ENCODE peak calls at places on chromosomes 13 and 19, in ten cellular contexts. I is psoas muscle; V is aorta; O is left lung; E is body of pancreas; C is lower lobe of right lung; U is CD8-positive, alpha-beta T cell; W is GM23338; D is HepG2; S is heart right ventricle. F is an unnamed sample. For H3K4me1 and H3K27me3, the result is how much of the 10 kb centered on the place peaks cover.

GRCh38 chr13:42709276-42709675 is 72.1 kb upstream of the FAM216B start:
- ATAC-seq in I (no peak), V (no peak), O (no peak), E (no peak), C (no peak), U (no peak), W (no peak), D (no peak), S (no peak), F (no peak)

GRCh38 chr13:78595819-78596700 is 7.3 kb downstream of the POU4F1 start:
- ATAC-seq in I (peak), V (no peak), O (peak), E (no peak), C (no peak), U (no peak), W (peak), D (peak), S (no peak), F (no peak)

GRCh38 chr13:50617134-50617721 is 226.3 kb downstream of the DLEU7 start:
- ATAC-seq in I (no peak), V (no peak), O (peak), E (no peak), C (no peak), U (no peak), W (peak), D (no peak), S (no peak), F (no peak)

GRCh38 chr13:79222427-79223205 is 183.4 kb downstream of the RBM26 start:
- ATAC-seq in I (no peak), V (no peak), O (no peak), E (no peak), C (no peak), U (no peak), W (no peak), D (no peak), S (no peak), F (no peak)

GRCh38 chr19:38735257-38735686 is 9.0 kb downstream of the CAPN12 start:
- ATAC-seq in I (no peak), V (peak), O (no peak), E (no peak), C (no peak), U (peak), W (peak), D (peak), S (no peak), F (no peak)

GRCh38 chr19:48405850-48406249 is 12.4 kb downstream of the GRIN2D start:
- ATAC-seq in I (no peak), V (no peak), O (no peak), E (no peak), C (no peak), U (no peak), W (no peak), D (no peak), S (no peak), F (no peak)

GRCh38 chr19:33316521-33317284 is 14.4 kb upstream of the CEBPA start:
- ATAC-seq in I (peak), V (no peak), O (no peak), E (no peak), C (no peak), U (no peak), W (no peak), D (peak), S (no peak), F (no peak)

GRCh38 chr19:54152878-54153524 is 6.5 kb downstream of the LENG1 start:
- ATAC-seq in I (peak), V (no peak), O (no peak), E (no peak), C (no peak), U (no peak), W (no peak), D (no peak), S (no peak), F (peak)

GRCh38 chr19:40802300-40803169 is 3.5 kb downstream of the EGLN2 start:
- ATAC-seq in I (no peak), V (no peak), O (peak), E (no peak), C (no peak), U (no peak), W (no peak), D (no peak), S (peak), F (peak)

GRCh38 chr13:52669677-52670076 is 17.0 kb downstream of the SUGT1 start:
- ATAC-seq in I (no peak), V (no peak), O (no peak), E (no peak), C (no peak), U (no peak), W (no peak), D (no peak), S (no peak), F (no peak)

GRCh38 chr19:8017808-8018207 is 12.4 kb upstream of the ELAVL1 start:
- ATAC-seq in I (no peak), V (no peak), O (peak), E (no peak), C (peak), U (peak), W (peak), D (peak), S (no peak), F (no peak)

GRCh38 chr19:7635670-7636069 is 1.2 kb upstream of the STXBP2 start:
- ATAC-seq in I (no peak), V (no peak), O (no peak), E (no peak), C (no peak), U (no peak), W (no peak), D (no peak), S (no peak), F (no peak)

GRCh38 chr19:10766049-10766623 is 48.3 kb downstream of the DNM2 start:
- ATAC-seq in I (peak), V (no peak), O (peak), E (no peak), C (peak), U (no peak), W (no peak), D (no peak), S (no peak), F (no peak)

GRCh38 chr13:29954082-29955043 is 103.9 kb upstream of the UBL3 start:
- ATAC-seq in I (no peak), V (no peak), O (peak), E (no peak), C (peak), U (peak), W (no peak), D (peak), S (no peak), F (no peak)

GRCh38 chr19:45939792-45940514 is 25.4 kb upstream of the NANOS2 start:
- ATAC-seq in I (no peak), V (no peak), O (peak), E (no peak), C (no peak), U (no peak), W (peak), D (no peak), S (no peak), F (no peak)

GRCh38 chr19:13020002-13020414 is 24.7 kb downstream of the NFIX start:
- ATAC-seq in I (no peak), V (no peak), O (no peak), E (no peak), C (no peak), U (no peak), W (peak), D (no peak), S (no peak), F (no peak)

GRCh38 chr19:41320185-41320518 is 10.2 kb downstream of the CCDC97 start:
- ATAC-seq in I (no peak), V (no peak), O (no peak), E (no peak), C (no peak), U (no peak), W (no peak), D (no peak), S (no peak), F (no peak)

GRCh38 chr13:48561461-48562224 is 28.8 kb upstream of the RCBTB2 start:
- ATAC-seq in I (no peak), V (no peak), O (peak), E (no peak), C (no peak), U (peak), W (no peak), D (no peak), S (no peak), F (no peak)

GRCh38 chr13:41356788-41357187 is 45.7 kb downstream of the NAA16 start:
- ATAC-seq in I (no peak), V (no peak), O (no peak), E (no peak), C (no peak), U (peak), W (no peak), D (no peak), S (no peak), F (no peak)

GRCh38 chr19:48624067-48624594 is 4.8 kb downstream of the SPHK2 start:
- ATAC-seq in I (peak), V (peak), O (peak), E (peak), C (peak), U (peak), W (peak), D (peak), S (peak), F (peak)

GRCh38 chr13:64052526-64052925 is 2636.9 kb upstream of the PCDH20 start:
- ATAC-seq in I (no peak), V (no peak), O (no peak), E (no peak), C (no peak), U (no peak), W (no peak), D (peak), S (no peak), F (no peak)

GRCh38 chr13:77544365-77544764 is 8.9 kb downstream of the SCEL start:
- ATAC-seq in I (no peak), V (peak), O (peak), E (peak), C (peak), U (no peak), W (no peak), D (no peak), S (peak), F (peak)

GRCh38 chr13:30722361-30722760 is 13.0 kb upstream of the ALOX5AP start:
- ATAC-seq in I (no peak), V (no peak), O (no peak), E (no peak), C (no peak), U (no peak), W (no peak), D (no peak), S (no peak), F (no peak)

GRCh38 chr13:95256086-95256485 is 45.2 kb downstream of the ABCC4 start:
- ATAC-seq in I (peak), V (no peak), O (peak), E (peak), C (peak), U (no peak), W (no peak), D (no peak), S (no peak), F (no peak)

GRCh38 chr19:9848060-9848459 is 12.9 kb downstream of the PIN1 start:
- ATAC-seq in I (no peak), V (no peak), O (no peak), E (no peak), C (no peak), U (peak), W (peak), D (peak), S (no peak), F (no peak)

GRCh38 chr19:46080561-46080960 is 39.8 kb upstream of the IGFL4 start:
- ATAC-seq in I (no peak), V (no peak), O (peak), E (no peak), C (no peak), U (no peak), W (no peak), D (no peak), S (no peak), F (no peak)

GRCh38 chr13:50724438-50724837 is 119.1 kb downstream of the DLEU7 start:
- ATAC-seq in I (no peak), V (no peak), O (no peak), E (no peak), C (no peak), U (no peak), W (no peak), D (no peak), S (no peak), F (no peak)

GRCh38 chr13:66612983-66613382 is 617.2 kb downstream of the PCDH9 start:
- ATAC-seq in I (no peak), V (no peak), O (no peak), E (no peak), C (no peak), U (no peak), W (no peak), D (no peak), S (no peak), F (no peak)

GRCh38 chr13:109160887-109161669 is 531.7 kb downstream of the MYO16 start:
- ATAC-seq in I (no peak), V (no peak), O (no peak), E (no peak), C (no peak), U (no peak), W (no peak), D (no peak), S (no peak), F (no peak)

GRCh38 chr19:35902870-35903475 is 644 bp downstream of the HCST start:
- ATAC-seq in I (no peak), V (no peak), O (no peak), E (no peak), C (no peak), U (no peak), W (no peak), D (no peak), S (no peak), F (no peak)

GRCh38 chr19:18450021-18450933 is 12.3 kb upstream of the ISYNA1 start:
- ATAC-seq in I (peak), V (no peak), O (no peak), E (no peak), C (peak), U (no peak), W (no peak), D (no peak), S (no peak), F (no peak)

GRCh38 chr13:79226250-79226649 is 179.8 kb downstream of the RBM26 start:
- ATAC-seq in I (no peak), V (no peak), O (no peak), E (no peak), C (no peak), U (no peak), W (no peak), D (no peak), S (no peak), F (no peak)

GRCh38 chr13:113087923-113088690 is 17.5 kb upstream of the F7 start:
- ATAC-seq in I (no peak), V (no peak), O (no peak), E (no peak), C (no peak), U (no peak), W (no peak), D (no peak), S (no peak), F (no peak)

GRCh38 chr19:20038358-20039202 is 725 bp downstream of the ZNF682 start:
- ATAC-seq in I (no peak), V (no peak), O (peak), E (peak), C (peak), U (peak), W (no peak), D (peak), S (no peak), F (no peak)

GRCh38 chr19:46192990-46193650 is 36.4 kb upstream of the IGFL1 start:
- ATAC-seq in I (peak), V (no peak), O (peak), E (no peak), C (peak), U (no peak), W (no peak), D (peak), S (no peak), F (peak)

GRCh38 chr19:49264258-49264657 is 60.7 kb downstream of the SLC6A16 start:
- ATAC-seq in I (no peak), V (no peak), O (no peak), E (no peak), C (no peak), U (no peak), W (no peak), D (no peak), S (no peak), F (no peak)

DNA sequence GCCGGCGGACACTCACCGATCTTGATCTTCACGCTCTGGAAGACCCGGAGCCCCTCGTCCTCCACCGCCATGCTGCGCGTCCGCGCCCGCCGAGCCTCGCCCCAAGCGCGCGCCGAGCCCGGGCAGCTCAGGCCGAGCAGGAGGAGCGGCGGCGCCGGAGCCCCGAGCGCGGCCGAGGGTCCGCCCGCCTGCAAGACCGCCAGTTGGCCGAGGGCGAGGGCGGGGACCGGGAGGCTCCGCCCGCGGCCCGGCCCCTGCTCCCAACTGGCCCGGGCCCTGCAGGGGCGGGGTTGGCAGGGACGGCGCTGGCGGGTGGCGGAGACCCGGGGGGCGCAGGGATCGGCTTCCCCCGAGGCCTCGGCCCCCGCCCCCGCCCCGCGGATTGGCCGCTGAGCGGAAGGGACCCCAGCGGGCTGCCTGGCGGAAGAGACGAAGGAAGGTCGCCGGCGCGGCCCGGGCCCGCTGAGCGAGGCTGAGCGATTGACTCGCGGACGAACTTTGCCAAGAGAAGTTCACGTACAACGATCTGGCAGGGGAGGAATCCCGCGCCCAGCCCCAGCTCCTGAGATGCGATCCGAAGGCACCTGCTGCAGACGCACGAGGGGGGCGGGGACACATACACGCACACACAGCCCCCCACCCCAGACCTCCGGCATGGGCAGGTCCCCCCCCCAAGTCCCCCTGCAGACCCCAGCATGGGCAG is at the start of gene RASA3:
- ATAC-seq in I (peak), V (peak), O (peak), E (peak), C (peak), U (peak), W (peak), D (peak), S (peak), F (peak)
- H3K4me1 ChIP-seq in I (under half), V (under half), O (under half), E (under half), C (under half), U (under half), W (under half), D (under half), S (under half), F (under half)

GRCh38 chr19:768424-768823 is 17.5 kb downstream of the MISP start:
- ATAC-seq in I (no peak), V (peak), O (peak), E (no peak), C (no peak), U (no peak), W (no peak), D (no peak), S (no peak), F (peak)
- H3K27me3 ChIP-seq in I (under half), V (under half), O (under half), E (under half), C (under half), U (under half), W (under half), D (under half), S (under half), F (under half)

GRCh38 chr13:98541211-98541610 is 35.7 kb downstream of the STK24 start:
- ATAC-seq in I (no peak), V (no peak), O (no peak), E (no peak), C (no peak), U (no peak), W (no peak), D (no peak), S (no peak), F (no peak)

GRCh38 chr13:98543380-98544104 is 33.4 kb downstream of the STK24 start:
- ATAC-seq in I (peak), V (no peak), O (no peak), E (no peak), C (no peak), U (peak), W (peak), D (no peak), S (no peak), F (peak)

GRCh38 chr13:98541701-98542203 is 35.2 kb downstream of the STK24 start:
- ATAC-seq in I (no peak), V (peak), O (peak), E (no peak), C (no peak), U (no peak), W (no peak), D (no peak), S (no peak), F (no peak)

GRCh38 chr13:98544105-98544710 is 32.7 kb downstream of the STK24 start:
- ATAC-seq in I (peak), V (no peak), O (no peak), E (no peak), C (peak), U (no peak), W (peak), D (peak), S (no peak), F (no peak)

GRCh38 chr13:98542568-98543379 is 34.1 kb downstream of the STK24 start:
- ATAC-seq in I (peak), V (no peak), O (peak), E (no peak), C (no peak), U (peak), W (no peak), D (no peak), S (peak), F (peak)
- H3K4me1 ChIP-seq in I (half or more), V (under half), O (under half), E (under half), C (half or more), U (half or more), W (under half), D (half or more), S (half or more), F (under half)

DNA sequence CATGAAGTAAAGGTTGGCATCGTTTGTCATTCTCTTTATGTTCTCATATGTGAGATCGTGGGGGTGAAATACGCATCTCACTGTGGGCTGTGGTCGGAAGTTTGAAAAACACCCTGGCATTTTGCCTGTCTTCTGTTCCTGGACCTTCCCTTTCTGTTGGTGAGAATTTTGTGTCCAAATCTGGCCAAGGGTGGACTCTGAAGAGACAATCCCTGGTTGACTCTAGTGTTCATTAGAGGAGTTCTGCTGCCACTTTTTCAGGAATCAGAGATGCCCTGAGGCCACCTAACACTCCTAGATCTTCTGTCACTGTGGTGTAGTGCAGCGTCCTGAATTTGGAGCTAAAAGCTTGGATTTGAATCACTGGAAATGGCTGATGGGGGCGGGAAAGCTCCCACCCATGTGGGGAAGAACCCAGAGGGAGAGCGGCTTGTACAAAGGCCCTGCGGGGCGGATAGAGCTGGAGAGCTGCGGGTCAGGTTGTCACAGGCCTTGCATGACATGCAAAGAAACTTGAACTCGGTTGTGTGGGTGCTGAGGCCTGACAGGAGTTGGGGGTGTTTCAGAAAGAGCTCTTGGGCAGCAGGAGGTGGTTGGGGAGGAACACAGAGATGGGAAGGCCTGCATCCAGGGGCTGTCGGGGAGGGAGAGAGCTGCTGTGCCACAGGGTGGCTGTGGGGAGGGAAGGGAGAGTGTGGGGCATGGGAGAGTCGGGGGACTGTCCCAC is 11.1 kb upstream of the SPATA13 start:
- ATAC-seq in I (no peak), V (no peak), O (no peak), E (no peak), C (no peak), U (no peak), W (no peak), D (no peak), S (no peak), F (no peak)
- H3K27me3 ChIP-seq in I (under half), V (under half), O (under half), E (under half), C (under half), U (under half), W (under half), D (under half), S (under half), F (under half)

F was measured in gastroesophageal sphincter.